ENCODE peak calls at places on chromosomes 16 and 17, in four cellular contexts. D is cardiac fibroblast, Z is fibroblast of lung, G is A549. I is an unnamed sample.

GRCh38 chr16:73771676-73772075 is 524.9 kb upstream of the PSMD7 start:
- DNase-seq in Z (peak), D (no peak), G (no peak), I (no peak)

GRCh38 chr17:71762526-71762925 is 358.3 kb upstream of the SOX9 start:
- DNase-seq in D (no peak), G (no peak), Z (no peak), I (no peak)

GRCh38 chr16:83233153-83233552 is 574.6 kb upstream of the HSBP1 start:
- DNase-seq in Z (peak), G (no peak), D (peak), I (no peak)

GRCh38 chr16:50845296-50845695 is 103.4 kb downstream of the CYLD start:
- DNase-seq in G (no peak), Z (no peak), D (no peak), I (no peak)

GRCh38 chr17:65670667-65671371 is 109.4 kb upstream of the AXIN2 start:
- DNase-seq in Z (peak), D (no peak), G (no peak), I (no peak)

GRCh38 chr16:56932588-56933265 is 785 bp downstream of the HERPUD1 start:
- DNase-seq in D (peak), Z (peak), G (peak), I (peak)

GRCh38 chr17:29918016-29918415 is 12.0 kb downstream of the SSH2 start:
- DNase-seq in G (no peak), Z (no peak), D (no peak), I (no peak)

GRCh38 chr17:14448816-14449215 is 147.9 kb downstream of the HS3ST3B1 start:
- DNase-seq in G (no peak), D (no peak), Z (no peak), I (no peak)

GRCh38 chr17:59074494-59074893 is 32.2 kb downstream of the TRIM37 start:
- DNase-seq in Z (peak), D (peak), G (no peak), I (no peak)

GRCh38 chr17:76481091-76481655 is 13.8 kb downstream of the AANAT start:
- DNase-seq in D (no peak), Z (no peak), G (no peak), I (no peak)

GRCh38 chr17:353213-353837 is 718 bp upstream of the RPH3AL start:
- DNase-seq in D (no peak), Z (no peak), G (peak), I (no peak)

GRCh38 chr16:87834668-87835473 is 34.4 kb downstream of the SLC7A5 start:
- DNase-seq in D (no peak), G (no peak), Z (peak), I (no peak)

GRCh38 chr16:82609140-82609539 is 17.6 kb upstream of the CDH13 start:
- DNase-seq in D (no peak), G (no peak), Z (no peak), I (no peak)

GRCh38 chr16:3192476-3193019 is 4.5 kb downstream of the OR1F1 start:
- DNase-seq in Z (no peak), G (no peak), D (no peak), I (no peak)

GRCh38 chr17:65776890-65777289 is 215.4 kb upstream of the AXIN2 start:
- DNase-seq in G (no peak), Z (no peak), D (no peak), I (no peak)

GRCh38 chr17:50721194-50722010 is 2.0 kb downstream of the LUC7L3 start:
- DNase-seq in D (peak), G (no peak), Z (no peak), I (no peak)

GRCh38 chr17:34826332-34826731 is 134.9 kb downstream of the CCT6B start:
- DNase-seq in G (no peak), D (no peak), Z (no peak), I (no peak)

GRCh38 chr16:3101018-3101840 is 2.1 kb upstream of the ZSCAN10 start:
- DNase-seq in G (peak), D (peak), Z (no peak), I (no peak)

GRCh38 chr17:36808181-36808661 is 129.1 kb upstream of the LHX1 start:
- DNase-seq in Z (peak), D (peak), G (no peak), I (no peak)

GRCh38 chr17:49239963-49240362 is 9.4 kb upstream of the PHOSPHO1 start:
- DNase-seq in Z (no peak), G (no peak), D (no peak), I (no peak)

GRCh38 chr17:55555772-55556171 is 44.5 kb upstream of the SMIM36 start:
- DNase-seq in D (no peak), Z (no peak), G (no peak), I (no peak)

GRCh38 chr16:87047221-87048037 is 269.8 kb downstream of the C16orf95 start:
- DNase-seq in D (no peak), G (no peak), Z (peak), I (no peak)

GRCh38 chr17:28958820-28959455 is 7.6 kb upstream of the PHF12 start:
- DNase-seq in Z (no peak), D (no peak), G (no peak), I (no peak)

GRCh38 chr16:67718668-67719047 is 458 bp downstream of the GFOD2 start:
- DNase-seq in D (no peak), Z (no peak), G (no peak), I (no peak)

GRCh38 chr17:65355246-65355645 is 206.2 kb downstream of the AXIN2 start:
- DNase-seq in G (no peak), Z (peak), D (peak), I (no peak)

GRCh38 chr16:85733839-85734170 is 17.1 kb downstream of the C16orf74 start:
- DNase-seq in G (peak), Z (no peak), D (peak), I (no peak)

GRCh38 chr17:19237389-19238166 is 412 bp downstream of the EPN2 start:
- DNase-seq in D (no peak), Z (no peak), G (peak), I (peak)

GRCh38 chr17:57954421-57955182 is 610 bp downstream of the CUEDC1 start:
- DNase-seq in Z (peak), D (peak), G (peak), I (no peak)

GRCh38 chr17:40951011-40951622 is 13.7 kb upstream of the KRT23 start:
- DNase-seq in Z (peak), G (no peak), D (no peak), I (no peak)

GRCh38 chr17:40363480-40363838 is 1.1 kb downstream of the GJD3 start:
- DNase-seq in G (no peak), D (peak), Z (peak), I (no peak)

GRCh38 chr16:84700518-84701277 is 898 bp downstream of the USP10 start:
- DNase-seq in G (peak), D (peak), Z (peak), I (no peak)

GRCh38 chr16:29915590-29916247 is 10.3 kb downstream of the KCTD13 start:
- DNase-seq in Z (peak), G (peak), D (peak), I (no peak)

GRCh38 chr17:57097832-57098421 is 12.9 kb downstream of the AKAP1 start:
- DNase-seq in Z (peak), G (no peak), D (peak), I (no peak)

GRCh38 chr17:64741924-64742670 is 80.0 kb upstream of the SMURF2 start:
- DNase-seq in Z (peak), D (peak), G (no peak), I (no peak)

GRCh38 chr17:44451016-44451415 is 52.2 kb downstream of the GPATCH8 start:
- DNase-seq in Z (no peak), D (no peak), G (no peak), I (no peak)

GRCh38 chr17:54754560-54754959 is 146.1 kb upstream of the TOM1L1 start:
- DNase-seq in G (no peak), D (no peak), Z (no peak), I (no peak)

GRCh38 chr16:55437627-55438026 is 41.4 kb upstream of the MMP2 start:
- DNase-seq in D (peak), G (no peak), Z (peak), I (no peak)

GRCh38 chr17:76121932-76122383 is 18.4 kb upstream of the EXOC7 start:
- DNase-seq in Z (peak), G (no peak), D (peak), I (no peak)

GRCh38 chr16:19559242-19559910 is 3.9 kb downstream of the VPS35L start:
- DNase-seq in Z (peak), D (peak), G (peak), I (no peak)
- TF ChIP-seq CTCF in Z (peak), D (peak), G (peak), I (peak)

GRCh38 chr17:10117581-10118001 is 80.8 kb downstream of the GAS7 start:
- DNase-seq in D (no peak), Z (no peak), G (no peak), I (peak)
- TF ChIP-seq CTCF in D (no peak), Z (no peak), G (no peak), I (peak)

GRCh38 chr17:48134912-48135480 is 27.4 kb downstream of the SNX11 start:
- DNase-seq in Z (no peak), D (no peak), G (no peak), I (no peak)
- TF ChIP-seq CTCF in Z (no peak), D (peak), G (no peak), I (no peak)

GRCh38 chr16:578232-578869 is 8.6 kb downstream of the PIGQ start:
- DNase-seq in G (no peak), Z (no peak), D (no peak), I (no peak)

GRCh38 chr16:576823-577201 is 7.0 kb downstream of the PIGQ start:
- DNase-seq in D (no peak), G (no peak), Z (no peak), I (no peak)

GRCh38 chr16:578870-579405 is 9.2 kb downstream of the PIGQ start:
- DNase-seq in G (peak), Z (peak), D (peak), I (peak)

GRCh38 chr16:576197-576822 is 6.5 kb downstream of the PIGQ start:
- DNase-seq in G (no peak), Z (no peak), D (no peak), I (no peak)

DNA sequence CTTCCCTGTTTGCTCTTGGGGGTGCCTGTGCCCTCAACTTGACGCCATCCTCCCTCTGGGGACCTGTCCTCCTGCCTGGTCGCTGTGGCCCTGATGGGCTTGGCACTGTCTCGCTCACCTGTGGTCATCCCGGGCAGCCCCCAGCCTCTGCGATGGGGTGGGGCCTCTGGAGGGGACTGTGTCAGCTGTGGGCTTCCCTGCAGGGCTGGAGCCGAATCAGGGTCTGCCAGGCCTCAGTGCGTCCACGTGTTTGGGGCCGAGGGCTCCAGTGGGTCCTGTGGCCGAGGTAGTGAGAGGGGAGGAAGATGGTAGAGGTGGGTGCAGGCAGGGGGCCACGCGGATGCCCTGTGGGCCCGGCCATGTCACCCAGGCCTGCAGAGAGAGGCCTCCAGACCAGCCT is 8.0 kb downstream of the PIGQ start:
- DNase-seq in Z (no peak), G (no peak), D (no peak), I (no peak)
- TF ChIP-seq CTCF in Z (no peak), G (no peak), D (no peak), I (no peak)

GRCh38 chr17:80291691-80292487 is 31.2 kb downstream of the RNF213 start:
- DNase-seq in Z (peak), D (no peak), G (no peak), I (no peak)

GRCh38 chr17:80294653-80295052 is 34.0 kb downstream of the RNF213 start:
- DNase-seq in D (no peak), G (no peak), Z (no peak), I (no peak)

GRCh38 chr17:80294210-80294609 is 33.6 kb downstream of the RNF213 start:
- DNase-seq in G (no peak), D (no peak), Z (no peak), I (no peak)

GRCh38 chr17:80291260-80291659 is 30.6 kb downstream of the RNF213 start:
- DNase-seq in G (no peak), Z (no peak), D (no peak), I (no peak)

DNA sequence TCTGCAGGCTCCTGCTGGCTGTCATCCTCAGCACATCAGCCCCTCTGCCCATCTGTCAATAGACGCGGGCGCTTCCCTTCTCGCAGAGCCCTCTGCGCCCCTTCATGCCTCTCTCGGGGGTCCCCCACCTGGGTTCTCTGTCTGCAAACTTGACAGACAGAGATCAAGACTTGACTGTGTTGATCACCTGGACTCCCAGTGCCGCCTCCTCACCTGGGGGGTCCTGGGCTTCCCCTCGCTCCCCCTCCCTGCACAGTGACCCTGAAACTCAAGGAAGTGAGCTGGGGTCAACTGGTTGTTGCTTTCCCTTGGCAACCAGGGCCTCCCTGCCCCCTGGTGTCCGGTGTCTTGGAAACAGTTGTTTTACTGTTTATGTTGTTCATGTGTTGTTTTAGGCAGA is 31.9 kb downstream of the RNF213 start:
- DNase-seq in G (no peak), Z (no peak), D (no peak), I (no peak)
- TF ChIP-seq CTCF in G (peak), Z (no peak), D (no peak), I (no peak)

GRCh38 chr17:73585583-73585982 is 58.7 kb downstream of the SDK2 start:
- DNase-seq in G (no peak), Z (no peak), D (no peak), I (no peak)

GRCh38 chr17:73586153-73586906 is 57.9 kb downstream of the SDK2 start:
- DNase-seq in Z (no peak), D (no peak), G (no peak), I (no peak)

GRCh38 chr17:73589096-73589980 is 54.9 kb downstream of the SDK2 start:
- DNase-seq in Z (no peak), G (no peak), D (no peak), I (no peak)

GRCh38 chr17:73586921-73587680 is 57.1 kb downstream of the SDK2 start:
- DNase-seq in D (no peak), Z (no peak), G (peak), I (no peak)

DNA sequence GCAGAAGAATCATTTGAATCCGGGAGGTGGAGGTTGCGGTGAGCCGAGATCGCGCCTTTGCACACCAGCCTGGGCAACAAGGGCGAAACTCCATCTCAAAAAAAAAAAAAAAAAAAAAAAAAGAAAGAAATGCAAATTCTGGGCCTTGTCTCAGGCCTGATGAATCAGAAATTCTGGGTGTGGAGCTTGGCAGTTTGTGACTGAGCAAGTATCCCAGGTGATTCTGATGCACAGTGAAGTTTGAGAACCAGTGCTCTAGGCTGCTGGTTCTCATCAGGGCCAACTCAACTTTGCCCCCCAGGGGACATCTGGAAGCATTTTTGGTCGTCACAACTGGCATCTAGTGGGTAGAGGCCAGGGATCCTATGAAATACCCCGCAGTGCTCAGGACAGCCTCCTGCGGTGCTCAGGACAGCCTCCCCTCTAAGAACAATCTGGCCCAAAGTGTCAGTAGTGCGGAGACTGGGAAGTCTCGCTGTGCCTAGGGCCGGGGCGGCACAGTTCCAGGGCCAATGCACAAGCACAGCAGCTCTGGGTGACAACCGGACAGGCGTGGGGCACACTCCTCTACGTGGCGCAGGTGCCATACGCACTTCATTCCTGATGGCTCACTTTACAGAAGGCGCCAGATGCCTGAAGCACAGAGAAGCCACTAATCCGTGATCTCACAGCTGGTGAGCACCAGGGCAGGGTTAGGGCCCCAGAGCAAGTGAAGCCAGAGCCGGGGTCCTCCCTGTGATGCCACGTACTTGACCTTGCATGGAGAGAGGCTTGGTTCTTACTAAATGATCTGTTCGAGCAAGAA is 55.8 kb downstream of the SDK2 start:
- DNase-seq in D (no peak), Z (no peak), G (no peak), I (no peak)
- TF ChIP-seq CTCF in D (no peak), Z (no peak), G (no peak), I (no peak)

GRCh38 chr17:42520540-42520951 is 15.5 kb upstream of the NAGLU start:
- DNase-seq in D (no peak), Z (no peak), G (no peak), I (no peak)
- TF ChIP-seq CTCF in D (peak), Z (no peak), G (peak), I (no peak)

GRCh38 chr17:9402590-9403199 is 172.9 kb downstream of the STX8 start:
- DNase-seq in G (peak), Z (no peak), D (peak), I (no peak)
- TF ChIP-seq CTCF in G (peak), Z (peak), D (peak), I (peak)

I was measured in natural killer cell.